ENCODE peak calls at places on chromosomes 5 and 9, in nine cellular contexts. G, R, L, P, T, F, O, H and M are unnamed samples.

GRCh38 chr9:99601506-99601905 is 220.2 kb upstream of the NR4A3 start:
- DNase-seq in R (no peak), H (no peak), L (no peak), T (peak; percentile 3), G (no peak), O (no peak), P (peak; percentile 75), F (no peak), M (no peak)

GRCh38 chr5:132052520-132052919 is 7.9 kb upstream of the IL3 start:
- DNase-seq in O (no peak), F (peak; percentile 58), G (no peak), L (no peak), P (no peak), R (peak; percentile 9), T (no peak), H (no peak), M (no peak)

GRCh38 chr9:127336708-127337352 is 60.1 kb upstream of the SLC2A8 start:
- DNase-seq in G (peak; percentile 95), P (peak; percentile 96), F (peak; percentile 78), L (peak; percentile 93), O (peak; percentile 82), T (peak; percentile 95), R (peak; percentile 75), H (peak; percentile 82), M (no peak)

GRCh38 chr5:32332971-32333370 is 20.2 kb upstream of the MTMR12 start:
- DNase-seq in H (peak; percentile 20), G (no peak), L (no peak), T (no peak), R (no peak), P (no peak), O (no peak), F (no peak), M (no peak)

GRCh38 chr5:178996156-178996555 is 1.0 kb upstream of the GRM6 start:
- DNase-seq in L (no peak), G (no peak), O (no peak), R (no peak), T (no peak), P (no peak), H (no peak), F (no peak), M (no peak)

GRCh38 chr9:88818495-88819201 is 172.6 kb upstream of the S1PR3 start:
- DNase-seq in P (peak; percentile 72), T (peak; percentile 61), O (no peak), L (no peak), H (peak; percentile 51), F (no peak), R (no peak), G (no peak), M (no peak)

GRCh38 chr5:14156611-14157493 is 13.7 kb downstream of the TRIO start:
- DNase-seq in T (peak; percentile 97), R (no peak), H (peak; percentile 94), O (peak; percentile 95), F (no peak), P (peak; percentile 98), G (peak; percentile 99), L (no peak), M (peak; percentile 83)

GRCh38 chr9:134611046-134611445 is 30.6 kb upstream of the COL5A1 start:
- DNase-seq in L (no peak), F (no peak), P (no peak), O (no peak), T (no peak), H (peak; percentile 35), R (no peak), G (no peak), M (no peak)

GRCh38 chr5:111461261-111461671 is 51.1 kb downstream of the STARD4 start:
- DNase-seq in F (no peak), L (no peak), O (no peak), P (peak; percentile 64), T (peak; percentile 32), R (no peak), G (no peak), H (peak; percentile 38), M (no peak)
- TF ChIP-seq CTCF in F (peak; percentile 20), L (no peak), O (peak; percentile 80), P (peak; percentile 87), T (peak; percentile 61), R (no peak), G (no peak), H (peak; percentile 43), M (no peak)

GRCh38 chr5:181163487-181164075 is 16.2 kb downstream of the OR2V2 start:
- DNase-seq in L (no peak), T (no peak), P (no peak), G (no peak), F (no peak), H (no peak), O (no peak), R (no peak), M (peak; percentile 65)
- H3K4me3 ChIP-seq in L (no peak overlapping the region), T (peak overlapping the region; percentile 37), P (peak overlapping the region; percentile 13), G (no peak overlapping the region), F (no peak overlapping the region), H (no peak overlapping the region), O (no peak overlapping the region), R (no peak overlapping the region), M (no peak overlapping the region)

GRCh38 chr5:912356-913091 is 19.8 kb downstream of the TRIP13 start:
- DNase-seq in P (peak; percentile 86), G (peak; percentile 99), L (no peak), O (no peak), H (peak; percentile 99), T (peak; percentile 100), F (no peak), R (no peak), M (no peak)
- TF ChIP-seq CTCF in P (peak; percentile 32), G (peak; percentile 70), L (no peak), O (peak; percentile 28), H (peak; percentile 34), T (peak; percentile 63), F (no peak), R (no peak), M (no peak)

GRCh38 chr5:7018144-7018543 is 304.9 kb downstream of the TENT4A start:
- DNase-seq in R (no peak), P (no peak), F (no peak), H (no peak), T (no peak), O (no peak), L (no peak), G (no peak), M (no peak)
- H3K4me3 ChIP-seq in R (no peak overlapping the region), P (no peak overlapping the region), F (no peak overlapping the region), H (no peak overlapping the region), T (no peak overlapping the region), O (no peak overlapping the region), L (no peak overlapping the region), G (no peak overlapping the region), M (no peak overlapping the region)

GRCh38 chr9:7340451-7340850 is 459.1 kb downstream of the DMAC1 start:
- DNase-seq in T (no peak), L (no peak), O (no peak), G (no peak), H (no peak), R (no peak), P (no peak), F (no peak), M (no peak)
- TF ChIP-seq CTCF in T (no peak), L (no peak), O (no peak), G (no peak), H (no peak), R (no peak), P (no peak), F (no peak), M (no peak)

GRCh38 chr9:63816742-63817621 is 1468.0 kb downstream of the FOXD4L5 start:
- DNase-seq in G (peak; percentile 37), T (peak; percentile 62), F (peak; percentile 96), P (peak; percentile 91), O (peak; percentile 13), H (peak; percentile 99), R (peak; percentile 92), L (peak; percentile 84), M (peak; percentile 95)

DNA sequence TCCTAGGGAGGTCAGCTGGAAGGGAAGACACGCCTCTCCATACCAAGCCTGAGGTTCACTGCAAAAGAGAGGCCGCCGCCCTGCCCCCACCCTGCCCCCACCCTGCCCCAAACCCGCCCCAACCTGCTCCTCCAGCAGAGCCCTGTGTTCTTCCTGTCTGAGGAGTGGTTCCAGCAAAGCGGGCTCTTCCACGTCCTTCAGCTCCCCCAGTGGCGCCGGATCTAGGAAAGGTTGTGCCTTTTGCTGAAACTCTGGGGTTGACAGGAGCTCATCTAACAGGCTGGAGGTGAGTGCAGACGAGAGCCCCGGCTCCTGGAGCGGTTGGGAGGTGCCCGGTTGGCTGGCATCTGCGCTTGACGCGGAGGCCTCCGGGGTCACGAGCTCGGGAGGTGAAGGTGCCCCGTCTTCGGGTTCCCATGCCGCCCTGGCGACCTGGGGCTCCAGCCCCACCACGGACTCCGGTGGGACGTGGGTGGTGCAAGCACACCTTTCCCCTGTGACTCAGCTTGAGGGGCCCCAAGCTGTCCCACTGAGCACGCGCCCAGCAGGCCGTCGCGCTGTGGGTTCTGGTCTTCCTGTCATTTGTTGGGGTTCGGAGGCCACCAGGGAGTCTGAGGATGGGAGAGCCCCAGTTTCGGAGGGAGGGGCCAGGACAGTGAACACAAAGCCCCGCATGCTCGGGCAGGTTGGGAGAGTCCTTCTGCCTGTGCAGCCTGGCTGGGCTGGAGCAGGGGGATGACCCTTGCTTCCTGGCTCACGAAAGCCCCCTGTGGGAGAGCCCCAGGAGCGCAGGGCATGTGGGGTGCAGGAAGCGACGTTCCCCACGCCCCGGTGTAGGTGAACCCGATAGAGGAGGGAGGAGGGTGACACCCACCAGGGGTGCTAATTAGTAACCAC is 1467.1 kb downstream of the FOXD4L5 start:
- DNase-seq in R (peak; percentile 48), L (peak; percentile 82), O (no peak), G (peak; percentile 44), P (peak; percentile 22), T (peak; percentile 39), F (peak; percentile 94), H (no peak), M (peak; percentile 86)
- H3K4me3 ChIP-seq in R (no peak overlapping the region), L (no peak overlapping the region), O (peak overlapping the region; percentile 50), G (no peak overlapping the region), P (peak overlapping the region; percentile 60), T (peak overlapping the region; percentile 67), F (no peak overlapping the region), H (peak overlapping the region; percentile 74), M (peak overlapping the region; percentile 51)